ENCODE peak calls at places on chromosomes 3 and 15, in ten cellular contexts. Y is choroid plexus epithelial cell, M is endothelial cell, L is thoracic aorta, E is foreskin fibroblast, T is transverse colon, B is brain microvascular endothelial cell, G is breast epithelium, D is body of pancreas, F is mammary epithelial cell. C is an unnamed sample.

GRCh38 chr3:37575284-37575683 is 286.4 kb upstream of the CTDSPL start:
- DNase-seq in E (no peak), B (no peak), F (no peak), Y (no peak), T (no peak), D (no peak), G (no peak), L (no peak), M (no peak), C (no peak)

GRCh38 chr15:86398986-86399677 is 319.5 kb downstream of the AGBL1 start:
- DNase-seq in E (no peak), Y (no peak), F (no peak), B (no peak), L (no peak), T (no peak), D (no peak), G (no peak), M (no peak), C (no peak)

GRCh38 chr3:42654331-42655201 is 1.1 kb downstream of the ZBTB47 start:
- DNase-seq in E (peak; percentile 82), T (peak; percentile 46), M (peak; percentile 59), F (no peak), G (no peak), L (no peak), B (no peak), Y (peak; percentile 55), D (peak; percentile 60), C (peak; percentile 46)

GRCh38 chr15:25711164-25711563 is 152.0 kb downstream of the ATP10A start:
- DNase-seq in B (no peak), F (no peak), T (no peak), D (no peak), G (no peak), M (no peak), Y (no peak), L (no peak), E (no peak), C (no peak)

GRCh38 chr3:177359601-177360357 is 162.5 kb upstream of the TBL1XR1 start:
- DNase-seq in L (peak; percentile 86), E (peak; percentile 98), T (peak; percentile 97), Y (peak; percentile 100), D (peak; percentile 97), F (peak; percentile 97), M (peak; percentile 98), B (peak; percentile 98), G (peak; percentile 93), C (peak; percentile 99)

GRCh38 chr15:69686626-69687025 is 234.0 kb downstream of the RPLP1 start:
- DNase-seq in E (no peak), F (no peak), B (no peak), T (no peak), M (no peak), D (no peak), G (no peak), L (no peak), Y (no peak), C (no peak)

GRCh38 chr3:84946240-84946639 is 12.5 kb upstream of the CADM2 start:
- DNase-seq in T (no peak), E (no peak), G (no peak), L (no peak), M (peak; percentile 8), F (no peak), Y (peak; percentile 33), B (no peak), D (no peak), C (no peak)

GRCh38 chr3:9067352-9067975 is 104.2 kb upstream of the RAD18 start:
- DNase-seq in F (peak; percentile 23), D (peak; percentile 52), G (no peak), M (peak; percentile 54), L (no peak), T (peak; percentile 41), E (peak; percentile 78), Y (peak; percentile 86), B (peak; percentile 67), C (peak; percentile 67)

GRCh38 chr3:171776411-171776810 is 33.9 kb downstream of the PLD1 start:
- DNase-seq in M (no peak), D (no peak), F (peak; percentile 92), E (no peak), Y (no peak), T (no peak), L (no peak), G (peak; percentile 63), B (no peak), C (peak; percentile 20)

GRCh38 chr15:36066757-36067156 is 512.7 kb upstream of the CDIN1 start:
- DNase-seq in Y (no peak), D (no peak), E (no peak), L (no peak), G (no peak), F (peak; percentile 89), B (no peak), M (no peak), T (no peak), C (no peak)

GRCh38 chr3:16103472-16103871 is 71.0 kb upstream of the GALNT15 start:
- DNase-seq in D (no peak), Y (peak; percentile 67), G (no peak), E (peak; percentile 90), L (no peak), T (no peak), F (no peak), B (peak; percentile 90), M (no peak), C (no peak)

GRCh38 chr15:31300208-31300661 is 26.4 kb upstream of the KLF13 start:
- DNase-seq in M (no peak), T (no peak), F (no peak), L (no peak), Y (no peak), G (no peak), E (no peak), B (no peak), D (no peak), C (no peak)

GRCh38 chr15:77634266-77634962 is 1.7 kb upstream of the LINGO1 start:
- DNase-seq in M (peak; percentile 88), Y (peak; percentile 78), F (peak; percentile 42), L (no peak), T (peak; percentile 83), G (no peak), B (peak; percentile 53), D (peak; percentile 74), E (peak; percentile 53), C (peak; percentile 83)

GRCh38 chr3:14137004-14137403 is 12.2 kb downstream of the TMEM43 start:
- DNase-seq in M (no peak), L (no peak), T (peak; percentile 53), G (no peak), B (no peak), E (peak; percentile 52), F (peak; percentile 43), D (no peak), Y (no peak), C (no peak)

GRCh38 chr3:136266468-136266867 is 16.3 kb downstream of the PCCB start:
- DNase-seq in L (no peak), F (peak; percentile 48), B (no peak), E (peak; percentile 62), T (no peak), M (no peak), D (no peak), G (no peak), Y (peak; percentile 67), C (no peak)

GRCh38 chr3:72844436-72844999 is 3.7 kb downstream of the SHQ1 start:
- DNase-seq in D (no peak), E (peak; percentile 21), T (no peak), M (no peak), F (peak; percentile 14), B (no peak), Y (peak; percentile 29), G (no peak), L (no peak), C (no peak)

GRCh38 chr15:93235926-93236781 is 147.1 kb upstream of the RGMA start:
- DNase-seq in M (no peak), D (no peak), F (no peak), G (no peak), Y (no peak), E (no peak), L (no peak), B (no peak), T (peak; percentile 30), C (no peak)

GRCh38 chr3:165892565-165892964 is 55.3 kb upstream of the BCHE start:
- DNase-seq in M (no peak), Y (no peak), G (no peak), D (no peak), E (no peak), L (no peak), F (no peak), B (no peak), T (no peak), C (no peak)

GRCh38 chr3:165895919-165896318 is 58.7 kb upstream of the BCHE start:
- DNase-seq in B (peak; percentile 9), F (no peak), G (no peak), M (peak; percentile 74), T (no peak), E (no peak), D (no peak), L (no peak), Y (no peak), C (peak; percentile 49)
- TF ChIP-seq CTCF in B (peak; percentile 57), F (peak; percentile 42), G (no peak), M (peak; percentile 68), T (no peak), E (no peak), D (no peak), L (no peak), Y (peak; percentile 8), C (peak; percentile 68)

DNA sequence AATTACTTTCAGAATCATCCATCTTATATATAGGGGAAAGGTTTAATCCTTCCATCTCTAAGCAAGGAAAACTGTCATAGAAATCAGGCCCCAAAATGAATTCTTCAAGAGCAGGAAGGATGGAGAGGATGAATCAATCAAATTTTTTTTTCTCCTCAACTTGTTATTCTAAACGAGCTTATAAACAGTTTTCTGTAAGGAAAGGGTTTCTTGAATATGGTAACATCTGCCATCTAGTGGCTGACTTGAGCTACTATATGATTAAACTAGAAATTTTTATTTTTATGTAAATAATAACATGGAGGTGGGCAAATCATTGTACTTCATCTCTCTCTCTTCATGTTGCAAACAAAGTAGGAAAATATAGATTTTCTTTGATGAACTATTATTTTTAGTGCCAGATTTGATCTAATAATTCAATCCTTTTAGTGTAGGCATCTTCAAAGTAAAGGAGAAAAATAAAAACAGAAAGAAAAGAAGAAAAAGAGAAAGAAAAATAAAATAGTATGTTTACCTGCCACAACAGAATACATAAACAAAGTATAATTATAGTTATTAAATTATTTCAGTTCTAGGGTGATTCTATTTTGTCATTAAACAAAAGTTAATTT is 146.6 kb downstream of the SERPINI1 start:
- DNase-seq in D (no peak), B (peak; percentile 8), T (no peak), G (no peak), L (no peak), Y (peak; percentile 77), E (peak; percentile 53), M (no peak), F (peak; percentile 19), C (peak; percentile 54)
- TF ChIP-seq CTCF in D (peak; percentile 58), B (peak; percentile 46), T (peak; percentile 66), G (peak; percentile 65), L (peak; percentile 69), Y (peak; percentile 64), E (peak; percentile 36), M (peak; percentile 82), F (peak; percentile 64), C (peak; percentile 70)

GRCh38 chr3:192514081-192514753 is 213.1 kb downstream of the FGF12 start:
- DNase-seq in L (no peak), T (no peak), F (peak; percentile 3), E (no peak), M (peak; percentile 52), B (no peak), D (peak; percentile 41), G (no peak), Y (peak; percentile 5), C (peak; percentile 62)
- TF ChIP-seq CTCF in L (no peak), T (no peak), F (no peak), E (no peak), M (no peak), B (peak; percentile 24), D (peak; percentile 36), G (no peak), Y (no peak), C (no peak)

GRCh38 chr3:94081880-94082279 is 19.0 kb downstream of the NSUN3 start:
- DNase-seq in E (no peak), D (no peak), G (no peak), M (no peak), L (no peak), T (no peak), Y (no peak), F (no peak), B (no peak), C (no peak)
- TF ChIP-seq CTCF in E (no peak), D (no peak), G (no peak), M (no peak), L (no peak), T (no peak), Y (no peak), F (no peak), B (no peak), C (no peak)

C was measured in A673.